ENCODE peak calls at places on chromosomes 16 and 17, in ten cellular contexts. E, D, J, I, N, W, P, C, K and G are unnamed samples.

GRCh38 chr16:83932955-83933673 is 19.9 kb upstream of the OSGIN1 start:
- DNase-seq in I (no peak), W (no peak), E (peak), K (no peak), J (no peak), C (no peak), D (no peak), N (no peak), P (no peak), G (no peak)

GRCh38 chr17:32871736-32872135 is 5.2 kb downstream of the MYO1D start:
- DNase-seq in K (no peak), C (no peak), D (no peak), J (no peak), W (no peak), N (no peak), P (no peak), E (peak), I (peak), G (no peak)

GRCh38 chr16:46884513-46885293 is 541 bp downstream of the GPT2 start:
- DNase-seq in E (no peak), J (peak), D (peak), N (no peak), I (no peak), W (no peak), P (no peak), C (peak), K (no peak), G (no peak)

GRCh38 chr17:10836966-10837599 is 804 bp downstream of the PIRT start:
- DNase-seq in C (no peak), I (no peak), N (no peak), K (no peak), W (no peak), E (no peak), D (no peak), P (no peak), J (no peak), G (no peak)

GRCh38 chr17:44584498-44584897 is 27.2 kb downstream of the FZD2 start:
- DNase-seq in W (no peak), I (no peak), E (no peak), J (no peak), K (no peak), N (no peak), P (no peak), D (no peak), C (no peak), G (no peak)

GRCh38 chr17:1529863-1530262 is 13.5 kb upstream of the INPP5K start:
- DNase-seq in K (no peak), I (no peak), E (no peak), C (no peak), W (no peak), N (no peak), P (no peak), J (no peak), D (no peak), G (peak)

GRCh38 chr17:18025596-18026407 is 13.2 kb downstream of the ATPAF2 start:
- DNase-seq in C (no peak), I (no peak), N (no peak), D (peak), J (peak), P (no peak), E (no peak), K (no peak), W (peak), G (no peak)

GRCh38 chr16:22192261-22193133 is 13.6 kb upstream of the EEF2K start:
- DNase-seq in E (peak), D (peak), N (peak), P (peak), C (peak), K (peak), W (peak), I (peak), J (peak), G (no peak)

GRCh38 chr16:88616320-88616719 is 22.1 kb upstream of the IL17C start:
- DNase-seq in K (no peak), W (no peak), C (no peak), D (no peak), P (peak), E (no peak), I (no peak), J (no peak), N (no peak), G (peak)

GRCh38 chr17:53227514-53227913 is 595.2 kb upstream of the KIF2B start:
- DNase-seq in N (no peak), P (no peak), I (no peak), K (no peak), C (no peak), D (no peak), W (no peak), E (no peak), J (no peak), G (no peak)

GRCh38 chr17:51121620-51122472 is 1.2 kb upstream of the SPAG9 start:
- DNase-seq in W (peak), J (peak), P (peak), C (peak), N (peak), I (peak), K (peak), D (peak), E (peak), G (peak)

GRCh38 chr16:20906225-20906870 is 5.8 kb downstream of the LYRM1 start:
- DNase-seq in D (peak), N (peak), E (no peak), W (peak), K (no peak), C (peak), I (no peak), P (no peak), J (peak), G (no peak)

GRCh38 chr16:71424626-71425025 is 17.2 kb downstream of the TLE7 start:
- DNase-seq in N (no peak), J (no peak), D (no peak), C (no peak), W (no peak), E (no peak), K (no peak), I (no peak), P (no peak), G (no peak)

GRCh38 chr16:71425746-71426068 is 16.1 kb downstream of the TLE7 start:
- DNase-seq in I (no peak), J (no peak), W (no peak), E (no peak), P (no peak), N (no peak), K (no peak), C (no peak), D (no peak), G (no peak)

GRCh38 chr16:71426880-71427615 is 14.8 kb downstream of the TLE7 start:
- DNase-seq in W (no peak), K (no peak), E (no peak), I (no peak), N (no peak), D (no peak), C (no peak), P (no peak), J (no peak), G (no peak)

GRCh38 chr16:71428385-71428784 is 13.5 kb downstream of the TLE7 start:
- DNase-seq in N (no peak), P (no peak), D (no peak), J (no peak), E (no peak), I (no peak), W (no peak), C (no peak), K (no peak), G (no peak)

DNA sequence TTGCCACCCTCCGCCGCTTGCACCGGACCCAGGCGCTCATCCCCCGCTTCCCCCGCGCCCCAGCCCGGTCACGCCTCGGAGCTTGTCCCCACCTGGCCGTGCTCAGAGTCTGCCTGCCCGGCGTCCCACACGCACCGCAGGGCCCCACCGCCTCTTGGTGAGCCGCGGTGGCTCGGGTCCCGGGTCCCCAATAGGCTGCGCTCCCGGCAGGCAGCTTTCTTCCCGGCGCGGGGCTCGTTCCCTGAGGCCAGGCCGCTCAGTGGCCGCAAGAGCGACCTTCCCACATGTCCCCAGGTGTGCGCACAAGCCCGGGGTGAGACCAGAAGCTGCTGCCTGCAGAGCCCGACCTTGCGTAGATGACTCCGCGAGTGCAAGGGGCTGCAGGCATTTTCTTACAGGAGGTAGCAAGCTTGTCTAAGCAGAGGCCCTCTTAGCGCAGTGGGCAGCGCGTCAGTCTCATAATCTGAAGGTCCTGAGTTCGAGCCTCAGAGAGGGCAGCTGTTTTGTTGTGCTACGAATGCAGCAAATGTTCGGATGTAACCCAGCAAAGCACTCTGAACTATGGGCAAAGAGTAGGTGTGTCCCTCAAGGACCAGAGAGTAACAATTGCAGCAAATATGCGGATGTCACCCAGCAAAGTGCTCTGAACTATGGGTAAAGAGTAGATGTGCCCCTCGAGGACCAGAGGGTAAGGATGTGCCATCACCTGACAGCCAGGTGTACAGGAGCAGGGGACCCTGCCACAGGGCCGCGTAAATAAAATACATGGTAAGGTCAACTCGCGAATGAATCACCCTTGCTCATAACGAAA is 15.6 kb downstream of the TLE7 start:
- DNase-seq in W (peak), D (peak), N (peak), J (peak), I (no peak), C (peak), P (no peak), K (peak), E (no peak), G (peak)
- H3K4me3 ChIP-seq in W (no peak), D (peak), N (peak), J (no peak), I (no peak), C (peak), P (no peak), K (peak), E (no peak), G (peak)

GRCh38 chr16:19660432-19660831 is 57.6 kb downstream of the KNOP1 start:
- DNase-seq in K (no peak), E (no peak), J (no peak), W (no peak), P (no peak), C (no peak), D (no peak), I (no peak), N (no peak), G (no peak)
- TF ChIP-seq CTCF in K (no peak), E (no peak), J (no peak), W (no peak), P (no peak), C (no peak), D (no peak), I (no peak), N (no peak), G (no peak)

DNA sequence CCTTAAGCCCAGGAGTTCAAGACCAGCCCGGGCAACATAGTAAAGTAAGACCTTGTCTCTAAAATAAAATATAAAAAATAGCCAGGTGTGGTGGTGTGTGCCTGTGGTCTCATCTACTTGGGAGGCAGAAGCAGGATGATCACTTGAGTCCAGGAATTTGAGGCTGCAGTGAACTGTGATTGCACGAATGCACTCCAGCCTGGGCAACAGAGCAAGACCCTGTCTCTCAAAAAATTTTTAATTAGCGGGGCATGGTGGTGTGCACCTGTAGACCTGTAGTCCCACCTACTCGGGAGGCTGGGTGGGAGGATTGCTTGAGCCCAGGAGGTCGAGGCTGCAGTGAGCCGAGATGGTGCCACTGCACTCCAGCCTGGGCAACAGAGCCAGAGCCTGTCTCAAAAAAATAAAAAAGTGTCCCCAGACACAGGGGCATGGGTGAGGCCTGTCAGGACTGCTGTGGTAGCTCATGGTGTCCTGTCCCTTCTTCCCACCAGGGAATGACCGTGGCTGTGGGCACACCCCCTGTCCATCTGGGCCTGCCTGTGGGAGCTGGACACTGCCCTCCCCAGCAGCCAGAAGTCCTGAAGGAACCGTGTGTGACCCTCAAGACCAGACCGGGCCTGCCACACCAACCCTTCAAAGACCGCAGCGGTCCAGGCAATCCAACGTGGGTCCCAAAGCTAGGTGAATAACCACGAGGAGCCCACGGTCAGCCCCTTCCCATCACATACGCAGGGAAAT is 30.8 kb upstream of the GAA start:
- DNase-seq in D (no peak), C (no peak), N (no peak), P (no peak), E (peak), I (no peak), W (no peak), J (no peak), K (no peak), G (no peak)
- H3K4me3 ChIP-seq in D (peak), C (peak), N (no peak), P (peak), E (no peak), I (peak), W (no peak), J (no peak), K (no peak), G (no peak)

DNA sequence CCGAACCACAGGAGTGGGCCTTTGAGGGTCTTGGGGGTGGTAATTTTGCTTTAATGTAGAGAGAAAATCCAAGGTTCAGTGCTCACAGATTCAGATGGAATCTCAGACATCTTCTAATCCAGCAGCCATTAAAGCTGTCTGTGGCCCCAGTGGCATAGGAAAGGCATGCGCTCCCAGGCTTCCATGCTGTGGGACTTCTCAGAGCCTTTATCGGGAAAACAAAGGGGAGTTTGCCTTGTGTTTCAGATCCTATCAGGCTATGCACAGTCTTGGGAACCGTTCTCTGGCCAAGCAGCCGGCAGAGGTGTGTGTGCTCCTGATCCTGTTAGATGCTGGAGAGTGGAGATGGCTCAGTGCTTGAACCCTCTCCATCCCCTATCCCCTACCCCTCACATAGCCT is 7.8 kb downstream of the ADGRG1 start:
- DNase-seq in N (no peak), J (no peak), D (no peak), E (no peak), P (no peak), I (no peak), W (no peak), C (no peak), K (no peak), G (no peak)
- TF ChIP-seq CTCF in N (no peak), J (no peak), D (no peak), E (no peak), P (no peak), I (no peak), W (no peak), C (no peak), K (no peak), G (no peak)

GRCh38 chr16:86519649-86520316 is 9.5 kb downstream of the FOXF1 start:
- DNase-seq in C (peak), K (no peak), I (peak), D (peak), N (no peak), E (no peak), P (no peak), J (peak), W (no peak), G (no peak)
- H3K4me3 ChIP-seq in C (peak), K (no peak), I (no peak), D (no peak), N (no peak), E (no peak), P (no peak), J (peak), W (peak), G (no peak)

GRCh38 chr16:24906901-24907300 is 61.1 kb downstream of the SLC5A11 start:
- DNase-seq in E (no peak), D (no peak), C (no peak), N (no peak), P (no peak), W (no peak), K (no peak), I (no peak), J (no peak), G (no peak)

GRCh38 chr16:24908716-24909115 is 63.0 kb downstream of the SLC5A11 start:
- DNase-seq in C (no peak), K (no peak), I (no peak), J (no peak), P (no peak), W (no peak), E (no peak), D (no peak), N (no peak), G (no peak)

GRCh38 chr16:24909856-24910255 is 64.1 kb downstream of the SLC5A11 start:
- DNase-seq in I (no peak), K (no peak), D (no peak), C (no peak), W (no peak), E (no peak), P (no peak), J (no peak), N (no peak), G (no peak)

GRCh38 chr16:24906199-24906808 is 60.5 kb downstream of the SLC5A11 start:
- DNase-seq in E (no peak), W (no peak), D (peak), N (peak), P (no peak), C (peak), K (no peak), I (no peak), J (peak), G (peak)
- TF ChIP-seq CTCF in E (peak), W (peak), D (peak), N (no peak), P (peak), C (peak), K (peak), I (peak), J (peak), G (peak)

GRCh38 chr16:3186946-3187690 is 886 bp upstream of the OR1F1 start:
- DNase-seq in J (no peak), D (no peak), I (no peak), P (no peak), C (no peak), W (no peak), K (no peak), N (no peak), E (no peak), G (no peak)

GRCh38 chr16:3179651-3180050 is 8.4 kb upstream of the OR1F1 start:
- DNase-seq in I (no peak), J (no peak), E (no peak), N (no peak), K (no peak), P (no peak), D (no peak), W (no peak), C (no peak), G (no peak)

GRCh38 chr16:3183445-3184139 is 4.4 kb upstream of the OR1F1 start:
- DNase-seq in P (no peak), N (no peak), E (no peak), C (no peak), I (no peak), J (no peak), K (no peak), D (no peak), W (no peak), G (no peak)

GRCh38 chr16:3180445-3180878 is 7.5 kb upstream of the OR1F1 start:
- DNase-seq in J (peak), N (no peak), P (no peak), I (no peak), C (no peak), D (no peak), E (no peak), W (no peak), K (no peak), G (no peak)

DNA sequence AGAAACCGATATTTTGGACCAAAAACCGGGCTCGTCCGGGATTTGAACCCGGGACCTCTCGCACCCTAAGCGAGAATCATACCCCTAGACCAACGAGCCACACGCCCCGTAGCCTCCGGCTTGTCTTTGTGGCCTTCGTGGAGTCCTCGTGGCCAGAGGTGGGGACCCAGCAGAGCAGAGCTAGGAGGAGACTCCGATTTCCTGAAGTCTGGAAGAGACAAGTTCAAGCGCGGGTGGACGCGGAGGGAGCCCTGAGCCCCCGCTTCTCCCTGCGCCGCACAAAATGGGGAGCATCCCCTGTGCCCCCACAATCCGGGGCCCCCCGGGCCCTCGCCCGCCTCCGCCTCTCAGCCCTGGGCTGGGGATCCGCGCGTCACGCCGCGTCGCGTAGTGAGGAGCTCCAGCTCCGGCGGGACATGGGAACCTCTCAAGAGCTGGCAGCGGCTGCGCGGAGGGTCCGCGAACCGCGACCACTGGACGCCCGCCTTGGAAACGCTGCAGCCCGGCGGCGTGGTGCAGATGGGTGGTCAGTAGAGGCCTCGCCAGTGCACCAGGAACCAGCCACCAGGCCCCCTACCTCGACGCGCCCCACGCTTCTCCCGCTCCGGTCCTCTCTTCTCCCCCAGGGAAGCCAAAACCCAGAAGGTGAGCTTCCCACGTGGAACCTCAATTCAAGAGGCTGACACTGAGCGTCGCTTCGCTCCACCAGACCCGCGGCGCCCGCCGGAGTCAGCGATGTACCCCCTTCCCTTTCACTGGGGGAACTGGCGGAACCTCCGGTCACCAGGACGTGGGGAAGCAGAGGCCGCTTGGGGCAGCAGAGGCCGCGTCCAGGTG is 5.2 kb upstream of the OR1F1 start:
- DNase-seq in N (no peak), C (peak), D (peak), J (peak), I (no peak), P (no peak), K (no peak), W (no peak), E (no peak), G (no peak)
- H3K4me3 ChIP-seq in N (peak), C (peak), D (peak), J (peak), I (peak), P (peak), K (peak), W (peak), E (no peak), G (peak)

DNA sequence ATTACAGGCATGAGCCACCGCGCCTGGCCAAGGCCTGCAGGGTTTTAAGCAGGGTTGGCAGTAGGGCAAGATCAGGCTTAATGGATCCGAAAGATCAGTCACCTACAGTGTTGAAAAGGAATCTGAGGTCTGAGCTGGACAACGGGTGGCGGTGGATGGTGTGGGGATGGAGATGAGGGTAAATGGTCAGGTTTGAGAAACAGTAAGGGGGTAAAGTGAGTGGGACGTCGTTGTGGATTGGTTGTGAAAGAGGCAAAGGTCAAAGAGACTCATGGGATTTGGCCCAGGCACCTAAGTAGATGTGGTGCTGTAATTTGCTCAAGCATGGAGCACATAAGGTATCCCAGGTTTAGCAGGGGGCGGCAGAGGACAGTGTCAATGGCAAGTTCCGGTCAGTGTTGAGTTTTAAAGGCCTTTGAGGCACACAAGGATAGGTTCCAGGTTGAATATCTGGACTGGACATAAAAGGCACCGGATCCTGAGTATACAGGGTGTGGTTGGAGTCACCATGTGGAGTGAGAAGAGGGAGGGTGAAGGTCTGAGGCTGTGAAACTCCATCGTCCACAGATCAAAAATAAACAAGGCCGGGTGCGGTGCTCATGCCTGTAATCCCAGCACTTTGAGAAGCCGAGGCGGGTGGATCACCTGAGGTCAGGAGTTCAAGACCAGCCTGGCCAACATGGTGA is 1.1 kb upstream of the SLC16A5 start:
- DNase-seq in J (no peak), D (no peak), P (no peak), I (no peak), K (no peak), N (no peak), W (no peak), C (no peak), E (no peak), G (no peak)
- TF ChIP-seq CTCF in J (no peak), D (no peak), P (no peak), I (no peak), K (no peak), N (no peak), W (no peak), C (no peak), E (no peak), G (no peak)

GRCh38 chr17:66364508-66365203 is 62.2 kb downstream of the PRKCA start:
- DNase-seq in N (no peak), K (no peak), D (no peak), C (no peak), J (no peak), E (no peak), W (no peak), P (no peak), I (no peak), G (no peak)
- H3K4me3 ChIP-seq in N (no peak), K (no peak), D (no peak), C (no peak), J (no peak), E (no peak), W (no peak), P (no peak), I (no peak), G (no peak)